ENCODE peak calls at places on chromosomes 7 and 10, in four cellular contexts. One of them, this sample, is unnamed. For H3K4me1, the result is how much of the 10 kb centered on the place peaks cover.

GRCh38 chr10:50937230-50937907 is 51.9 kb upstream of the A1CF start:
- DNase-seq in CD4-positive, CD25-positive, alpha-beta regulatory T cell: no peak
- DNase-seq in suprapubic skin: no peak
- DNase-seq in CD8-positive, alpha-beta T cell: no peak
- DNase-seq in this sample: no peak

GRCh38 chr10:105974803-105975456 is 1189.6 kb downstream of the SORCS1 start:
- DNase-seq in CD4-positive, CD25-positive, alpha-beta regulatory T cell: no peak
- DNase-seq in suprapubic skin: no peak
- DNase-seq in CD8-positive, alpha-beta T cell: no peak
- DNase-seq in this sample: no peak

GRCh38 chr10:121736315-121737002 is 138.2 kb upstream of the FGFR2 start:
- DNase-seq in CD4-positive, CD25-positive, alpha-beta regulatory T cell: no peak
- DNase-seq in suprapubic skin: no peak
- DNase-seq in CD8-positive, alpha-beta T cell: no peak
- DNase-seq in this sample: no peak

GRCh38 chr10:100101526-100102076 is 19.9 kb upstream of the CPN1 start:
- DNase-seq in CD4-positive, CD25-positive, alpha-beta regulatory T cell: no peak
- DNase-seq in suprapubic skin: no peak
- DNase-seq in CD8-positive, alpha-beta T cell: no peak
- DNase-seq in this sample: no peak

GRCh38 chr10:71621263-71621751 is 98.3 kb downstream of the C10orf105 start:
- DNase-seq in CD4-positive, CD25-positive, alpha-beta regulatory T cell: no peak
- DNase-seq in suprapubic skin: peak
- DNase-seq in CD8-positive, alpha-beta T cell: no peak
- DNase-seq in this sample: no peak

GRCh38 chr10:22986771-22987542 is 59.1 kb downstream of the ARMC3 start:
- DNase-seq in CD4-positive, CD25-positive, alpha-beta regulatory T cell: no peak
- DNase-seq in suprapubic skin: no peak
- DNase-seq in CD8-positive, alpha-beta T cell: no peak
- DNase-seq in this sample: no peak

GRCh38 chr10:63084690-63085377 is 48.3 kb upstream of the NRBF2 start:
- DNase-seq in CD4-positive, CD25-positive, alpha-beta regulatory T cell: no peak
- DNase-seq in suprapubic skin: no peak
- DNase-seq in CD8-positive, alpha-beta T cell: no peak
- DNase-seq in this sample: no peak

GRCh38 chr10:13231808-13232207 is 2.4 kb downstream of the UCMA start:
- DNase-seq in CD4-positive, CD25-positive, alpha-beta regulatory T cell: no peak
- DNase-seq in suprapubic skin: no peak
- DNase-seq in CD8-positive, alpha-beta T cell: no peak
- DNase-seq in this sample: no peak

GRCh38 chr7:13021566-13021965 is 334.1 kb downstream of the ARL4A start:
- DNase-seq in CD4-positive, CD25-positive, alpha-beta regulatory T cell: no peak
- DNase-seq in suprapubic skin: no peak
- DNase-seq in CD8-positive, alpha-beta T cell: no peak
- DNase-seq in this sample: no peak

GRCh38 chr7:87047-87446 is 105.3 kb upstream of the FAM20C start:
- DNase-seq in CD4-positive, CD25-positive, alpha-beta regulatory T cell: no peak
- DNase-seq in suprapubic skin: no peak
- DNase-seq in CD8-positive, alpha-beta T cell: no peak
- DNase-seq in this sample: no peak

GRCh38 chr10:82463614-82464013 is 588.6 kb downstream of the NRG3 start:
- DNase-seq in CD4-positive, CD25-positive, alpha-beta regulatory T cell: no peak
- DNase-seq in suprapubic skin: no peak
- DNase-seq in CD8-positive, alpha-beta T cell: no peak
- DNase-seq in this sample: no peak

GRCh38 chr10:6044651-6045599 is 17.2 kb downstream of the IL2RA start:
- DNase-seq in CD4-positive, CD25-positive, alpha-beta regulatory T cell: peak
- DNase-seq in suprapubic skin: no peak
- DNase-seq in CD8-positive, alpha-beta T cell: no peak
- DNase-seq in this sample: no peak

GRCh38 chr10:110791541-110792073 is 80.1 kb upstream of the PDCD4 start:
- DNase-seq in CD4-positive, CD25-positive, alpha-beta regulatory T cell: no peak
- DNase-seq in suprapubic skin: no peak
- DNase-seq in CD8-positive, alpha-beta T cell: no peak
- DNase-seq in this sample: no peak

GRCh38 chr10:128499486-128499885 is 373.3 kb upstream of the MKI67 start:
- DNase-seq in CD4-positive, CD25-positive, alpha-beta regulatory T cell: no peak
- DNase-seq in suprapubic skin: no peak
- DNase-seq in CD8-positive, alpha-beta T cell: no peak
- DNase-seq in this sample: no peak

GRCh38 chr7:77940647-77941046 is 142.1 kb downstream of the PHTF2 start:
- DNase-seq in CD4-positive, CD25-positive, alpha-beta regulatory T cell: peak
- DNase-seq in suprapubic skin: no peak
- DNase-seq in CD8-positive, alpha-beta T cell: no peak
- DNase-seq in this sample: no peak

GRCh38 chr10:122495406-122496340 is 34.3 kb downstream of the HTRA1 start:
- DNase-seq in CD4-positive, CD25-positive, alpha-beta regulatory T cell: peak
- DNase-seq in suprapubic skin: no peak
- DNase-seq in CD8-positive, alpha-beta T cell: no peak
- DNase-seq in this sample: peak

GRCh38 chr7:98251251-98251843 is 685 bp downstream of the TECPR1 start:
- DNase-seq in CD4-positive, CD25-positive, alpha-beta regulatory T cell: peak
- DNase-seq in suprapubic skin: no peak
- DNase-seq in CD8-positive, alpha-beta T cell: peak
- DNase-seq in this sample: no peak

GRCh38 chr7:42237891-42238531 is 1.0 kb upstream of the GLI3 start:
- DNase-seq in CD4-positive, CD25-positive, alpha-beta regulatory T cell: no peak
- DNase-seq in suprapubic skin: peak
- DNase-seq in CD8-positive, alpha-beta T cell: no peak
- DNase-seq in this sample: no peak

GRCh38 chr7:108492742-108493141 is 33.2 kb downstream of the PNPLA8 start:
- DNase-seq in CD4-positive, CD25-positive, alpha-beta regulatory T cell: no peak
- DNase-seq in suprapubic skin: no peak
- DNase-seq in CD8-positive, alpha-beta T cell: no peak
- DNase-seq in this sample: no peak

GRCh38 chr7:38962028-38962427 is 15.7 kb upstream of the POU6F2 start:
- DNase-seq in CD4-positive, CD25-positive, alpha-beta regulatory T cell: no peak
- DNase-seq in suprapubic skin: no peak
- DNase-seq in CD8-positive, alpha-beta T cell: no peak
- DNase-seq in this sample: no peak

GRCh38 chr7:81624650-81625310 is 145.1 kb downstream of the HGF start:
- DNase-seq in CD4-positive, CD25-positive, alpha-beta regulatory T cell: no peak
- DNase-seq in suprapubic skin: no peak
- DNase-seq in CD8-positive, alpha-beta T cell: no peak
- DNase-seq in this sample: no peak

GRCh38 chr10:43304687-43305333 is 37.9 kb upstream of the RASGEF1A start:
- DNase-seq in CD4-positive, CD25-positive, alpha-beta regulatory T cell: peak
- DNase-seq in suprapubic skin: peak
- DNase-seq in CD8-positive, alpha-beta T cell: peak
- DNase-seq in this sample: no peak

GRCh38 chr10:66671562-66671961 is 254.3 kb upstream of the LRRTM3 start:
- DNase-seq in CD4-positive, CD25-positive, alpha-beta regulatory T cell: no peak
- DNase-seq in suprapubic skin: no peak
- DNase-seq in CD8-positive, alpha-beta T cell: no peak
- DNase-seq in this sample: no peak

GRCh38 chr10:14583252-14583651 is 191.4 kb downstream of the FAM107B start:
- DNase-seq in CD4-positive, CD25-positive, alpha-beta regulatory T cell: peak
- DNase-seq in suprapubic skin: no peak
- DNase-seq in CD8-positive, alpha-beta T cell: peak
- DNase-seq in this sample: no peak

GRCh38 chr10:5666324-5667220 is at the start of gene ASB13:
- DNase-seq in CD4-positive, CD25-positive, alpha-beta regulatory T cell: peak
- DNase-seq in suprapubic skin: no peak
- DNase-seq in CD8-positive, alpha-beta T cell: no peak
- DNase-seq in this sample: no peak

GRCh38 chr7:22469371-22470143 is 30.4 kb downstream of the STEAP1B start:
- DNase-seq in CD4-positive, CD25-positive, alpha-beta regulatory T cell: no peak
- DNase-seq in suprapubic skin: no peak
- DNase-seq in CD8-positive, alpha-beta T cell: no peak
- DNase-seq in this sample: no peak

GRCh38 chr10:71812016-71812912 is 38.8 kb downstream of the PSAP start:
- DNase-seq in CD4-positive, CD25-positive, alpha-beta regulatory T cell: peak
- DNase-seq in suprapubic skin: no peak
- DNase-seq in CD8-positive, alpha-beta T cell: peak
- DNase-seq in this sample: no peak

GRCh38 chr7:6442114-6442513 is 5.6 kb downstream of the DAGLB start:
- DNase-seq in CD4-positive, CD25-positive, alpha-beta regulatory T cell: no peak
- DNase-seq in suprapubic skin: no peak
- DNase-seq in CD8-positive, alpha-beta T cell: no peak
- DNase-seq in this sample: no peak

GRCh38 chr7:7720750-7721621 is 2.6 kb upstream of the RPA3 start:
- DNase-seq in CD4-positive, CD25-positive, alpha-beta regulatory T cell: no peak
- DNase-seq in suprapubic skin: no peak
- DNase-seq in CD8-positive, alpha-beta T cell: no peak
- DNase-seq in this sample: no peak

GRCh38 chr7:121027761-121028681 is 39.5 kb downstream of the CPED1 start:
- DNase-seq in CD4-positive, CD25-positive, alpha-beta regulatory T cell: no peak
- DNase-seq in suprapubic skin: no peak
- DNase-seq in CD8-positive, alpha-beta T cell: no peak
- DNase-seq in this sample: no peak

DNA sequence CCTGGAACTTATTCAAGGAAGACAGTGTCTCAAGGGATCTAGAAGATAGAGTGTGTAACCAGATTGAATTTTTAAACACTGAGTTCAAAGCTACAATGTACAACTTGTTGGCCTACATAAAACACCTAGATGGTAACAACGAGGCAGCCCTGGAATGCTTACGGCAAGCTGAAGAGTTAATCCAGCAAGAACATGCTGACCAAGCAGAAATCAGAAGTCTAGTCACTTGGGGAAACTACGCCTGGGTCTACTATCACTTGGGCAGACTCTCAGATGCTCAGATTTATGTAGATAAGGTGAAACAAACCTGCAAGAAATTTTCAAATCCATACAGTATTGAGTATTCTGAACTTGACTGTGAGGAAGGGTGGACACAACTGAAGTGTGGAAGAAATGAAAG is 10.9 kb downstream of the IFIT3 start:
- DNase-seq in CD4-positive, CD25-positive, alpha-beta regulatory T cell: no peak
- DNase-seq in suprapubic skin: no peak
- DNase-seq in CD8-positive, alpha-beta T cell: no peak
- DNase-seq in this sample: no peak
- H3K4me1 ChIP-seq in CD4-positive, CD25-positive, alpha-beta regulatory T cell: under half
- H3K4me1 ChIP-seq in suprapubic skin: under half
- H3K4me1 ChIP-seq in CD8-positive, alpha-beta T cell: under half
- H3K4me1 ChIP-seq in this sample: under half

GRCh38 chr10:124669141-124669823 is 74.9 kb downstream of the FAM53B start:
- DNase-seq in CD4-positive, CD25-positive, alpha-beta regulatory T cell: no peak
- DNase-seq in suprapubic skin: no peak
- DNase-seq in CD8-positive, alpha-beta T cell: no peak
- DNase-seq in this sample: no peak
- H3K4me1 ChIP-seq in CD4-positive, CD25-positive, alpha-beta regulatory T cell: half or more
- H3K4me1 ChIP-seq in suprapubic skin: half or more
- H3K4me1 ChIP-seq in CD8-positive, alpha-beta T cell: half or more
- H3K4me1 ChIP-seq in this sample: under half

GRCh38 chr7:79064187-79064823 is 389.2 kb downstream of the MAGI2 start:
- DNase-seq in CD4-positive, CD25-positive, alpha-beta regulatory T cell: no peak
- DNase-seq in suprapubic skin: no peak
- DNase-seq in CD8-positive, alpha-beta T cell: no peak
- DNase-seq in this sample: no peak
- H3K4me1 ChIP-seq in CD4-positive, CD25-positive, alpha-beta regulatory T cell: under half
- H3K4me1 ChIP-seq in suprapubic skin: under half
- H3K4me1 ChIP-seq in CD8-positive, alpha-beta T cell: under half
- H3K4me1 ChIP-seq in this sample: under half

DNA sequence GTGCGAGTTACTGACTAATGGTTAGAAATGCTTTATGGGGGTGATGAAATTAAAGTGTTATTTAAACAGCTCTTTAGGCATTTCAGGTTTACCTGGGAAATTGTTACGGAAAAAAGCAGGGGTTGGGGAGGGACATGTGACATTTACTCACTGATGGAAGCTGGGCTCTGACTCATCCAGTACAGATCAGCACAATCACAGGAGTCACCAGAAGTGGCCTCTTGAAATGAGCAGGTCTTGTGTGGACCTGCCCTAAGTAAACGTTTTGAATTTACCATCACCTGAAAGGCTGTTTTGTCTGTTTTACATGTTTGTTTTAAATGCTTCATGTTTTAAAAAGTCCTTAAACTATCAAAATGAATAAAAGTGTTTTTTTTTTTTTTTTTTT is 2.3 kb downstream of the GLRX3 start:
- DNase-seq in CD4-positive, CD25-positive, alpha-beta regulatory T cell: no peak
- DNase-seq in suprapubic skin: no peak
- DNase-seq in CD8-positive, alpha-beta T cell: no peak
- DNase-seq in this sample: peak
- H3K4me1 ChIP-seq in CD4-positive, CD25-positive, alpha-beta regulatory T cell: half or more
- H3K4me1 ChIP-seq in suprapubic skin: half or more
- H3K4me1 ChIP-seq in CD8-positive, alpha-beta T cell: under half
- H3K4me1 ChIP-seq in this sample: under half

DNA sequence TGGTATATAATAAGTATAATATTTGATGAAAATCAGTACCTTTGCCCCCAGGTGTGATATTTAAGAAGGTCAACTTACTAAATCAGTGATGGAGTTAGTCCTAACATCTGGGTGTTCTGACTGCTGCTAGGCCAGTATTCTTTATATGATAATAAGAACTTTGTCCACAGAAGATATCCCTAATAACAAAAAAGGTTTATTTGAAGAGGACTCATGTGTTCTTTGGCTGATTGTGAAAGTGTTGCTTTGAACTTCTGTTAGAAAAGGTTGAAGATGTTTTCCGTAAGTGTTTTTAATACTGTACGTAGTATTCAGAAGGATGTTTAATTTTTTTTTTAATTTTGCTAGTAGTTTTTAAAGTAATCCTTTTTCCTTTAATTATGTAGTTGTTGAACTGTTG is 10.2 kb downstream of the PTEN start:
- DNase-seq in CD4-positive, CD25-positive, alpha-beta regulatory T cell: no peak
- DNase-seq in suprapubic skin: no peak
- DNase-seq in CD8-positive, alpha-beta T cell: no peak
- DNase-seq in this sample: no peak
- H3K4me1 ChIP-seq in CD4-positive, CD25-positive, alpha-beta regulatory T cell: half or more
- H3K4me1 ChIP-seq in suprapubic skin: half or more
- H3K4me1 ChIP-seq in CD8-positive, alpha-beta T cell: under half
- H3K4me1 ChIP-seq in this sample: under half

GRCh38 chr10:60485025-60485424 is 95.3 kb upstream of the ANK3 start:
- DNase-seq in CD4-positive, CD25-positive, alpha-beta regulatory T cell: no peak
- DNase-seq in suprapubic skin: no peak
- DNase-seq in CD8-positive, alpha-beta T cell: no peak
- DNase-seq in this sample: no peak

GRCh38 chr10:60479305-60480020 is 89.8 kb upstream of the ANK3 start:
- DNase-seq in CD4-positive, CD25-positive, alpha-beta regulatory T cell: no peak
- DNase-seq in suprapubic skin: no peak
- DNase-seq in CD8-positive, alpha-beta T cell: no peak
- DNase-seq in this sample: no peak

GRCh38 chr10:60480865-60481563 is 91.3 kb upstream of the ANK3 start:
- DNase-seq in CD4-positive, CD25-positive, alpha-beta regulatory T cell: no peak
- DNase-seq in suprapubic skin: no peak
- DNase-seq in CD8-positive, alpha-beta T cell: no peak
- DNase-seq in this sample: peak
- H3K4me1 ChIP-seq in CD4-positive, CD25-positive, alpha-beta regulatory T cell: under half
- H3K4me1 ChIP-seq in suprapubic skin: under half
- H3K4me1 ChIP-seq in CD8-positive, alpha-beta T cell: under half
- H3K4me1 ChIP-seq in this sample: under half

This sample was measured in RWPE2.